ENCODE peak calls at places on chromosomes 6 and 20, in eight cellular contexts. I is epithelial cell of esophagus, V is MG63, P is A549, J is cardiac fibroblast, H is PC-9, Z is AG04449, T is OCI-LY7. L is an unnamed sample.

GRCh38 chr6:3750324-3751018 is 1.0 kb downstream of the PXDC1 start:
- DNase-seq in P (no peak), Z (no peak), J (peak), T (no peak), H (peak), I (peak), V (peak), L (peak)

GRCh38 chr6:119426619-119427018 is 77.1 kb upstream of the MAN1A1 start:
- DNase-seq in J (no peak), T (no peak), H (no peak), I (no peak), V (peak), P (no peak), Z (no peak), L (no peak)

GRCh38 chr6:133436652-133437051 is 195.5 kb downstream of the EYA4 start:
- DNase-seq in P (no peak), T (no peak), I (peak), H (no peak), Z (no peak), V (no peak), J (no peak), L (peak)

GRCh38 chr20:48720256-48721020 is 107.4 kb downstream of the PREX1 start:
- DNase-seq in H (no peak), P (no peak), J (no peak), Z (no peak), T (no peak), V (no peak), I (no peak), L (no peak)

GRCh38 chr6:1618305-1619105 is 8.8 kb downstream of the FOXC1 start:
- DNase-seq in Z (no peak), I (no peak), H (no peak), T (no peak), V (no peak), P (no peak), J (no peak), L (no peak)

GRCh38 chr6:107113460-107114212 is 1.7 kb downstream of the BEND3 start:
- DNase-seq in H (no peak), T (peak), J (no peak), I (peak), Z (no peak), V (no peak), P (no peak), L (no peak)

GRCh38 chr20:37526839-37527637 is 638 bp downstream of the BLCAP start:
- DNase-seq in H (no peak), P (peak), V (peak), J (peak), I (peak), Z (no peak), T (no peak), L (no peak)

GRCh38 chr6:167826230-167827061 is at the start of gene AFDN:
- DNase-seq in J (peak), H (no peak), V (peak), I (peak), T (peak), Z (no peak), P (peak), L (no peak)

GRCh38 chr6:122202576-122203137 is 196.8 kb upstream of the HSF2 start:
- DNase-seq in Z (no peak), H (no peak), I (no peak), V (no peak), P (peak), J (no peak), T (no peak), L (no peak)

DNA sequence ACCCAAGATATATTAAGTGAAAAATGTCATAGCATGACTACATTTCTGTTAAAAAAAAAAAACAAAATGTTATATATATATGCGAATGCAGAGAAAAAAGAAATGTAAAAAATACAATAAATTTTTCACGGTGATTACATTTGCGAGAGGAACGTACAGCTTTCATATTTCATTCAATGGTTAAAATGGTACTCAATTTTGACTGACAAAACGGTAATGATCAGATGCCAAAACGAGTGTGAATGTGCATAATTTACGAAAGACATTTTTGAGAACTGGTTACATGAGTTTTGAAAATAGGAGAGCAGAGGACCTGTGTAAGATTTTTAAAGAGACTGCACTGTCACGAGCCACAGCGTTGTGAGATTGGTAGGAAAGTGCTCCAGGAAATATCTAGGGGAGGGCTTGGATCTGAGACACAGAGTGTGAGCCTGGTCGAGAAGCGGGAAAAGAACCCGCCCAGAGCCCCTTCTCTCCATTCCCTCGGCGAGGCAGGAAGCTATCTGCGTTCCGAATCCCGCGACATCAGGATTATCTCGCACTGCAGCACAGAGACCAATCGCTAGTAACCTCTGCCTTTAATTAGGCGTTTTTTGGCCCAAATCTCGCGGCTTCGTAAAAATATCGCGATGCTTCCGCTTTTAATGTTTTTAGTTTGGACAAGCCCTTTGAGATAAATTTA is 28.5 kb downstream of the TRIM27 start:
- DNase-seq in J (peak), V (peak), I (peak), Z (peak), H (peak), P (peak), T (peak), L (peak)
- H3K4me3 ChIP-seq in J (peak), V (peak), I (peak), Z (peak), H (peak), P (peak), T (peak), L (peak)

DNA sequence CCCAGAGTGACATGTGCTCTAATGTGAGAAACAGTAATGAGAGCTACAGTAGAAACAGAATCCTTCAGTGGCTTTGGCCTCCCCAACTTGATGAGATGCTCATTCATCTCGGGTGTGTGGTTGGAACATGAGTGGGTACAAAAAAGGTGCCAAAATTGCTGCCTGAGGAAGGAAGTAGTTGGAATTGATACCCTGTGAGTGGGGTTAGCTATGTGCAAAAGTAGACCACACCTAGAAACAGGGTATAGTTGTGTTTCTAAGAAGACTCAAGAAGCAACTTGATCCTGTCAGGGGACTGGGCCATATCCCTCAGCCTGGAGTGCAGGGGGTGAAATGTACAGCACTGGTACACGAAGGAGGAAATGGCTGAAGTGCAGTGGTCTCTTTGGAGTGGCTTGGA is 206.4 kb upstream of the SUPT3H start:
- DNase-seq in I (no peak), H (no peak), J (no peak), Z (no peak), T (no peak), P (no peak), V (no peak), L (no peak)
- H3K4me3 ChIP-seq in I (no peak), H (no peak), J (no peak), Z (no peak), T (no peak), P (no peak), V (no peak), L (no peak)

GRCh38 chr6:72948153-72948552 is 277.1 kb downstream of the KHDC1L start:
- DNase-seq in J (no peak), V (no peak), P (no peak), T (no peak), H (no peak), I (no peak), Z (no peak), L (peak)
- H3K4me3 ChIP-seq in J (no peak), V (no peak), P (no peak), T (no peak), H (no peak), I (no peak), Z (no peak), L (no peak)

DNA sequence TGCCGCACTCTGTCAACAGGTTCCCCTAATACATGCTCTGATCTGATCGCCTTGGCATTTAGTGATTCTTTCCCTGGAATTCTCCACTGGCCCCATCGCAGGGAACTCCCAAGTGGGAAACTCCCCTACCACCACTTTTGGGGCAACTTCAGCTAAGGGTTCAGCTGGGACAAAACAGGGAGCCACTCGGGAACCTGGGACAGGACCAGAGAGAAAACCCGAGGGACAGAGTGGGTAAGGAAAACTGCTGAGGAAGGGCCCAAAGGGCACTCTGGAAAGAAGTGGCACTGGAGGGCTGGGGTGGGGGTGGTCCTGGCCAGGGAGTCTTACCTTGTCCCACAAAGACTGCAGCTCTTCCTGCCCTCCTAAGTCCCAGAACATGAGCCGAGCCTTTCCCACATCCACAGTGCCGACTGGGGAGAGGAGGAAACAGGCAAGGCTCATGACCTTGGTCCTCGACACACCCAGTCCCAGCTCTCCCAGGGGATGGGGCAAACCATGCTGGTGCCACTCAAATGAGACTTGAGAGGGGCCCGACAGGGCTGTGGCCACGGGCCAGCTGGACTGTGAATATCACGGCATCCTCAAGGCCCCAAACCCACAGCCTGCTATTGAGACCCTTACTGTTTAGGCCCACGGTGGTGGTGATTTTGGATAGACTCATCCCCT is 1.6 kb downstream of the ARFRP1 start:
- DNase-seq in I (no peak), T (no peak), V (no peak), P (no peak), H (peak), J (no peak), Z (no peak), L (no peak)
- H3K4me3 ChIP-seq in I (peak), T (peak), V (peak), P (peak), H (peak), J (peak), Z (peak), L (peak)

DNA sequence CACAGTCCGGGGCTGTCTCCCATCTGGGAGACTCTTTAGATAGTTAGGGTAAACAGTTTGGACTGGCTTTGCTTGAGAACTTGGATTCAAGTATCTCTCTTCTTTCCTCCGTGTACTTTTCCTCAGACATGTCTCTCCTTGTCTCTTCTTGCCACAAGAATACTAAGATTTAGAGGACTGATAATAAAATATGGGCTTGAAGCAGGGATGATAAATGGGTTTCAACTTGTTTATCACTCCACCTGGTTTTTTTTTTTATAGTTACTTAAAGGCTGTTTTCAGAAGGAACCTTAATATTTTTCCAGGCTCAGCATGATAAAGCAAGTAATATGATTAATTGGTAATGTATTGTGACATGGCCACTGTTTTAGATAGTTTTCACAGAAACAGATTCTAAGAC is 40.9 kb upstream of the KIF13A start:
- DNase-seq in V (no peak), T (no peak), I (peak), Z (no peak), H (no peak), P (no peak), J (no peak), L (no peak)
- H3K4me3 ChIP-seq in V (no peak), T (no peak), I (no peak), Z (no peak), H (no peak), P (no peak), J (no peak), L (no peak)

GRCh38 chr6:79717989-79718388 is 86.9 kb downstream of the SH3BGRL2 start:
- DNase-seq in I (no peak), Z (no peak), J (no peak), P (no peak), T (no peak), V (no peak), H (no peak), L (no peak)

GRCh38 chr6:79713701-79714322 is 82.7 kb downstream of the SH3BGRL2 start:
- DNase-seq in P (peak), J (peak), H (no peak), Z (no peak), V (peak), I (peak), T (peak), L (peak)

GRCh38 chr6:79724816-79725215 is 93.7 kb downstream of the SH3BGRL2 start:
- DNase-seq in Z (no peak), P (no peak), T (no peak), I (no peak), V (no peak), J (no peak), H (no peak), L (no peak)

GRCh38 chr6:79718509-79719247 is 87.5 kb downstream of the SH3BGRL2 start:
- DNase-seq in Z (no peak), T (no peak), J (peak), V (no peak), I (no peak), P (no peak), H (no peak), L (peak)

DNA sequence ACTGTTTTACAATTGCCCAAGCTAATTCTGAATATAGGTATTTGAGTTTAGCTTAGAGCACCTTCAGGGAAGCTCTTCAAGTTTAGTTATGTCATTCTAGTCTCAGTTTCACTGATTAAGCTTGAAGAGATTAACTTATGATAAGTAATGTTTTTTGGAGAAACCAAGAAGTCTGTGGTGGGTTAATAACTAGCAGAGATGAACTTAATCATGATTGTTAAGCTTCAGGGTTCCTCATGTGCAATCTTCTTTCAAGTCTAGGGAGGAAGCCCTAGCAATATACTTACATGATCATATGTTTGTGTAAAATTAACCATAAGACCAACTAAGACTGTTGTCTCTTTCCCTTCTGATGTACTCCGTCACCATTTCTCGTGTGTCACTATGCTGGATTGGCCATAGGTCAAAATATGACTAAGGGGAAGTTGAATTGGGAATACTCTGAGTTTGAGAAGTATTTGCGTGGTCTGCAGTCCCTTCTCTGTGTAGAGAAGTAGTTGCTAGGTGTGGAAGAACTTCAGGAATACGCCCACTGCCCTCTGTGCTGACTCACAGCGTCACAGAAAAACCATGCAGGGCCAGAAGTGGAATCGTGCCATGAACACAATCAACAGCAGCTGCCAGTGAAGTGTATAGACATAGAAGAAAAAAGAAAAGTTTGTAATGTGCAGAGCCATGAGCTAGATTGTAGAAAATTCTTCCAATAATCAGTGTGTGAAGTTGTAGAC is 88.3 kb downstream of the SH3BGRL2 start:
- DNase-seq in T (no peak), I (peak), H (no peak), Z (no peak), V (peak), J (peak), P (no peak), L (peak)
- H3K4me3 ChIP-seq in T (no peak), I (no peak), H (no peak), Z (no peak), V (no peak), J (no peak), P (no peak), L (no peak)

GRCh38 chr20:842547-842940 is 9.0 kb downstream of the FAM110A start:
- DNase-seq in Z (no peak), V (no peak), I (no peak), J (no peak), T (no peak), H (no peak), P (no peak), L (no peak)

GRCh38 chr20:840858-841567 is 7.5 kb downstream of the FAM110A start:
- DNase-seq in J (no peak), P (no peak), H (peak), T (peak), V (no peak), I (peak), Z (no peak), L (no peak)

GRCh38 chr20:840503-840857 is 7.0 kb downstream of the FAM110A start:
- DNase-seq in Z (no peak), H (no peak), P (no peak), T (no peak), I (no peak), J (no peak), V (no peak), L (no peak)

GRCh38 chr20:843908-844307 is 10.4 kb downstream of the FAM110A start:
- DNase-seq in I (peak), P (no peak), V (no peak), J (no peak), H (no peak), T (no peak), Z (no peak), L (no peak)

DNA sequence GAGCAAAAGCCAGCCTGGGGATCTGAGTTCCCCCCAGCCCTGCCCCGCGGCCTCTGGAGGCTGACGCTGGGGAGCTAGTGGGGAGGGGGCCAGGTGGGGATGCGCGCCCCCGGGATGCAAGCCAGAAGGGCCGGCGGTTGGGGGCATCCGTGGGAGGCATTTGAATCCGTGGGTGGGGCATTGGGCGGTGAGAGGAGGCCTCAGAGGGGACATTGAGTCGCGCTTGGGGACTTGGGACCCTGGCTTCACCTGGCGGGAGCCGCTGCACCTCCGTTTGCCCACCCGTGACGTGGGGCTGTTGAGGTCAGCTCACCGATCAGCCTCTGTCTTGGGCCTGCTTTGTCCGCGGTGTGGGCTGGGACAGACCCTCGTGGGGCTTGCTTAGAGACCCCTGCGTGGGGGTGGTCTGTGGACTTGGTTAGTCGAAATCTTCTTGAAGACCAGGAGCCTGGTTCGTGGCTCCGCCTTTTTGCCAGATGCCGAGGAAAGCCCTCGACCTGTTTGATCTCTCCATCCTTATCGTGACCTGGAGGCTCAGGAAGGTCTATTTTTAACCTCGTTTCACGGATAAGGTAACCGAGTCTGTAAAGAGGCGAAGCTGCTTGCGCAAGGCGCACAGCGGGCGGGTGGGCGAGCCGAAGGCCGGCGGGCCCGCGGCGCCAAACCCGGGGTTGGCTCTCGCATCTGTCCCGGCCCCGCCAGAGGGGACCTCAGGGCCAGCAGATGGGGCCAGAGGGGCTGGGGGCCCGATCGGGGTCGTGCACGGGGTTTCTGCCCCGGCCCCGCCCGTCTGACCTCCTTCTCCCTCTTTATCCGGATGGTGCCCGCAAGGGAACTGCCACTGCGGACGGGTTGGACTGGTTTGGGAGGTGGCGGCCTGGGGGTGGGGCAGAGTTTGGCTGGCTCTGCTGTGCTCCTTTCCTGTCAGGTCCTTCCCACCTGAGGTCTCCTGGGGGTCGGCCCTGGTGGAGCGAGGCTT is 8.3 kb downstream of the FAM110A start:
- DNase-seq in J (no peak), P (no peak), I (peak), V (no peak), Z (no peak), T (no peak), H (peak), L (no peak)
- H3K4me3 ChIP-seq in J (peak), P (peak), I (peak), V (no peak), Z (peak), T (peak), H (peak), L (peak)

L was measured in skeletal muscle cell.